ENCODE peak calls at places on chromosome 21, in ten cellular contexts. P is stimulated activated CD8-positive, alpha-beta memory T cell treated with anti-CD3 and anti-CD28 coated beads, Interleukin-7, amount 100 ng/mL, for 1 hour; J is amygdala; W is putamen; N is neural crest cell; E is cardiac fibroblast; U is activated T-helper 1 cell treated with Interleukin-2 at 50 U/mL for 16 hours; A is colonic mucosa; O is small intestine; D is endothelial cell of umbilical vein. B is an unnamed sample.

GRCh38 chr21:29394051-29394450 is 95.3 kb downstream of the BACH1 start:
- DNase-seq in P (no peak), J (no peak), W (no peak), N (no peak), E (no peak), U (no peak), A (no peak), O (no peak), D (no peak), B (no peak)

GRCh38 chr21:41478319-41479177 is 29.4 kb downstream of the TMPRSS2 start:
- DNase-seq in P (no peak), J (no peak), W (no peak), N (no peak), E (no peak), U (no peak), A (peak), O (peak), D (no peak), B (no peak)

GRCh38 chr21:24280591-24280990 is 1326.7 kb downstream of the MRPL39 start:
- DNase-seq in P (no peak), J (no peak), W (no peak), N (no peak), E (no peak), U (no peak), A (no peak), O (no peak), D (no peak), B (no peak)

GRCh38 chr21:22842875-22843274 is 1844.7 kb downstream of the NCAM2 start:
- DNase-seq in P (no peak), J (no peak), W (no peak), N (no peak), E (no peak), U (no peak), A (no peak), O (no peak), D (no peak), B (no peak)

GRCh38 chr21:29092102-29092959 is 18.9 kb upstream of the CCT8 start:
- DNase-seq in P (no peak), J (no peak), W (no peak), N (no peak), E (peak), U (no peak), A (no peak), O (peak), D (peak), B (no peak)

GRCh38 chr21:37642493-37642892 is 273.8 kb downstream of the KCNJ6 start:
- DNase-seq in P (no peak), J (no peak), W (no peak), N (no peak), E (no peak), U (no peak), A (no peak), O (peak), D (no peak), B (no peak)

GRCh38 chr21:41631564-41632461 is 123.9 kb upstream of the TMPRSS2 start:
- DNase-seq in P (no peak), J (no peak), W (no peak), N (no peak), E (peak), U (no peak), A (peak), O (peak), D (no peak), B (no peak)

GRCh38 chr21:46184625-46185555 is 631 bp upstream of the SPATC1L start:
- DNase-seq in P (peak), J (peak), W (peak), N (peak), E (peak), U (peak), A (peak), O (peak), D (peak), B (peak)

GRCh38 chr21:46317710-46318463 is 5.8 kb downstream of the C21orf58 start:
- DNase-seq in P (no peak), J (no peak), W (no peak), N (no peak), E (no peak), U (no peak), A (peak), O (peak), D (no peak), B (no peak)

GRCh38 chr21:45309541-45310381 is 22.1 kb upstream of the POFUT2 start:
- DNase-seq in P (no peak), J (no peak), W (no peak), N (no peak), E (no peak), U (no peak), A (no peak), O (no peak), D (peak), B (no peak)

GRCh38 chr21:35284199-35284598 is 235.1 kb upstream of the RUNX1 start:
- DNase-seq in P (no peak), J (no peak), W (no peak), N (no peak), E (no peak), U (no peak), A (no peak), O (no peak), D (no peak), B (no peak)

GRCh38 chr21:41847066-41847804 is 31.9 kb downstream of the PRDM15 start:
- DNase-seq in P (no peak), J (no peak), W (no peak), N (no peak), E (no peak), U (no peak), A (no peak), O (no peak), D (no peak), B (no peak)

GRCh38 chr21:42721341-42721824 is 68.0 kb downstream of the PDE9A start:
- DNase-seq in P (no peak), J (no peak), W (no peak), N (no peak), E (peak), U (no peak), A (peak), O (peak), D (no peak), B (no peak)

GRCh38 chr21:44092201-44092600 is 15.0 kb upstream of the PWP2 start:
- DNase-seq in P (no peak), J (no peak), W (no peak), N (no peak), E (no peak), U (no peak), A (peak), O (peak), D (no peak), B (no peak)

GRCh38 chr21:42190492-42190875 is 28.5 kb upstream of the ABCG1 start:
- DNase-seq in P (no peak), J (no peak), W (peak), N (no peak), E (no peak), U (no peak), A (no peak), O (no peak), D (no peak), B (no peak)

GRCh38 chr21:44890338-44890931 is 16.9 kb upstream of the PTTG1IP start:
- DNase-seq in P (no peak), J (no peak), W (no peak), N (no peak), E (no peak), U (no peak), A (no peak), O (no peak), D (no peak), B (no peak)

GRCh38 chr21:41995577-41995976 is 14.6 kb downstream of the ZBTB21 start:
- DNase-seq in P (no peak), J (no peak), W (no peak), N (no peak), E (no peak), U (no peak), A (no peak), O (no peak), D (no peak), B (no peak)

GRCh38 chr21:31557956-31558838 is 101.3 kb upstream of the SOD1 start:
- DNase-seq in P (no peak), J (no peak), W (peak), N (peak), E (no peak), U (peak), A (peak), O (no peak), D (no peak), B (peak)

GRCh38 chr21:35048706-35049617 is at the start of gene RUNX1:
- DNase-seq in P (peak), J (no peak), W (peak), N (no peak), E (peak), U (peak), A (peak), O (peak), D (peak), B (peak)